ENCODE peak calls at places on chromosomes 11 and 22, in five cellular contexts. O, D, E, K and U are unnamed samples. For H3K4me1 and H3K27me3, the result is how much of the 10 kb centered on the place peaks cover.

GRCh38 chr11:74004046-74004693 is 4.7 kb downstream of the UCP3 start:
- DNase-seq in D (peak), E (no peak), O (no peak), K (no peak), U (no peak)

GRCh38 chr11:44621140-44621681 is 55.7 kb downstream of the CD82 start:
- DNase-seq in K (peak), E (peak), O (peak), D (peak), U (peak)

GRCh38 chr22:49768961-49769690 is 58.5 kb downstream of the BRD1 start:
- DNase-seq in E (no peak), K (no peak), O (no peak), D (peak), U (no peak)

GRCh38 chr11:113311536-113311935 is 2.8 kb upstream of the TTC12 start:
- DNase-seq in O (no peak), K (no peak), D (no peak), E (no peak), U (no peak)

GRCh38 chr11:118938491-118939411 is 13.0 kb upstream of the BCL9L start:
- DNase-seq in O (no peak), E (no peak), K (no peak), D (peak), U (no peak)

GRCh38 chr11:96156379-96156722 is 186.6 kb downstream of the MAML2 start:
- DNase-seq in D (no peak), E (no peak), O (no peak), K (peak), U (no peak)

GRCh38 chr11:126282361-126282741 is 542 bp upstream of the TIRAP start:
- DNase-seq in K (peak), D (peak), E (no peak), O (peak), U (peak)

GRCh38 chr11:121304750-121305149 is 12.2 kb downstream of the SC5D start:
- DNase-seq in K (no peak), O (no peak), D (no peak), E (no peak), U (no peak)

GRCh38 chr11:90341986-90342385 is 119.1 kb upstream of the CHORDC1 start:
- DNase-seq in D (no peak), O (no peak), E (no peak), K (no peak), U (no peak)

GRCh38 chr22:39556970-39557811 is 13.4 kb upstream of the CACNA1I start:
- DNase-seq in K (no peak), D (no peak), O (peak), E (no peak), U (peak)

GRCh38 chr11:36586543-36586942 is 7.8 kb upstream of the IFTAP start:
- DNase-seq in O (no peak), D (no peak), K (no peak), E (no peak), U (no peak)

GRCh38 chr22:40263191-40263590 is 83.1 kb upstream of the ADSL start:
- DNase-seq in E (no peak), O (no peak), K (no peak), D (no peak), U (no peak)

GRCh38 chr11:47379317-47379716 is 970 bp upstream of the SPI1 start:
- DNase-seq in E (no peak), K (no peak), D (no peak), O (no peak), U (no peak)

GRCh38 chr22:44712156-44712555 is 10.2 kb downstream of the PRR5 start:
- DNase-seq in K (no peak), D (no peak), O (no peak), E (no peak), U (no peak)

GRCh38 chr11:35541621-35542375 is 16.4 kb upstream of the PAMR1 start:
- DNase-seq in D (peak), O (peak), K (peak), E (no peak), U (no peak)

GRCh38 chr11:112176077-112176476 is 765 bp downstream of the BCO2 start:
- DNase-seq in E (no peak), D (no peak), O (no peak), K (no peak), U (no peak)

GRCh38 chr11:102853055-102853454 is 9.6 kb upstream of the MMP3 start:
- DNase-seq in O (no peak), D (no peak), K (no peak), E (no peak), U (no peak)

GRCh38 chr22:48952256-48953102 is 875.2 kb downstream of the BRD1 start:
- DNase-seq in K (no peak), O (no peak), D (no peak), E (no peak), U (no peak)

GRCh38 chr11:82080160-82080559 is 653.5 kb downstream of the FAM181B start:
- DNase-seq in E (no peak), O (no peak), D (no peak), K (no peak), U (no peak)

GRCh38 chr22:24155597-24156145 is 25.6 kb upstream of the SUSD2 start:
- DNase-seq in D (peak), O (peak), K (peak), E (no peak), U (peak)

GRCh38 chr11:36699271-36699670 is 101.2 kb upstream of the RAG2 start:
- DNase-seq in O (no peak), E (no peak), D (no peak), K (no peak), U (no peak)

GRCh38 chr22:23565942-23566715 is 14.0 kb downstream of the IGLL1 start:
- DNase-seq in O (no peak), D (no peak), K (no peak), E (no peak), U (no peak)

GRCh38 chr22:49104434-49104833 is 723.2 kb downstream of the BRD1 start:
- DNase-seq in D (no peak), K (no peak), O (no peak), E (no peak), U (no peak)

DNA sequence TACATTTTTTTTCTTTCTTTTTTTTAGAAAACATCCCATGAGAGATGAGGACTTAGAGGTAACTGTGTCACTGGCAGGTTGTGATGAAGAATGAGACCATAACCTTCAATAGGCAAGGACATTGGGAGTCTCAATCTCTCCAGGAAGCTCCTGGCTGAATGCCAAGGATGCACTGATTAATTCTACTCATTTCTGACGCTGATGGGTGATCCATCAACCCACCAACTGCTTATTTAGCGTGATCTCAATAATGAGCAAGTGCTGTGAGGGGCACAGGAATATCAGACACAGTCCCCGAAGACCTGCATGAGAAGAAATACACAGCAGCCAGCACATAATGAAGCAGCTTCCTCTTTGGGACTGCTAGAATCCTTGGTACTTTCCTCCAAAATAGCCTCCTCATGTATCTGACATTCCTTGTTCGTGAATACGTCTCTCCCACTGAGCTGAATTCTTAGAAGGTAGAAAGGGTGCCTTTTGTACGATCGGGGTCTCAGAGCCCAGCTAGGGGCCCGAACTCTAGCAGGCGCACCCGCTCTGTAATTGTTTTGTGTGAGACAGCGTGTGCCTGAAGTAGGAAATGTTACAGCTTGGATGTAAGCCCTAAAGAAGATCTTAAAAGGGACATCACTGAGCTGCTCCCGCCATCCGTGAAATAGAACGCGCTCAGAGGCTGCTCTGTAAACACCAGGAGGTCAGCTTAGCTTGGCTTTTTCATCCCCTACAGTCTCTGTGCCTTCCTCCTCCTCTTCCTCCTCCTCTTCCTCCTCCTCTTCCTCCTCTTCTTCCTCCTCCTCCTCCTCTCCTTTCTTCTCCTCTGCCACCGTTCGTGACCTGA is 7.2 kb downstream of the CLMP start:
- DNase-seq in K (no peak), O (no peak), D (no peak), E (no peak), U (no peak)
- H3K4me1 ChIP-seq in K (under half), O (under half), D (under half), E (under half), U (under half)

GRCh38 chr11:69834251-69834650 is 15.0 kb upstream of the FGF3 start:
- DNase-seq in O (no peak), D (peak), K (no peak), E (no peak), U (no peak)
- H3K27me3 ChIP-seq in O (under half), D (under half), K (under half), E (under half), U (under half)

GRCh38 chr11:62560566-62561103 is 13.1 kb downstream of the EEF1G start:
- DNase-seq in D (peak), K (peak), E (peak), O (peak), U (peak)

GRCh38 chr11:62558669-62559068 is 12.1 kb upstream of the AHNAK start:
- DNase-seq in E (no peak), K (no peak), O (no peak), D (no peak), U (no peak)

GRCh38 chr11:62556102-62556871 is 9.7 kb upstream of the AHNAK start:
- DNase-seq in O (peak), D (peak), K (peak), E (peak), U (peak)

GRCh38 chr11:62556872-62557631 is 10.4 kb upstream of the AHNAK start:
- DNase-seq in E (no peak), D (peak), O (no peak), K (no peak), U (peak)

GRCh38 chr11:62559204-62559603 is 12.6 kb upstream of the AHNAK start:
- DNase-seq in K (no peak), O (no peak), E (no peak), D (no peak), U (no peak)
- H3K4me1 ChIP-seq in K (under half), O (under half), E (half or more), D (half or more), U (half or more)

GRCh38 chr22:30825711-30826505 is 131.2 kb downstream of the OSBP2 start:
- DNase-seq in E (no peak), D (peak), K (no peak), O (no peak), U (no peak)
- H3K27me3 ChIP-seq in E (under half), D (under half), K (under half), O (under half), U (under half)

GRCh38 chr11:115398333-115398732 is 105.9 kb downstream of the CADM1 start:
- DNase-seq in E (no peak), K (no peak), D (no peak), O (no peak), U (no peak)
- H3K4me1 ChIP-seq in E (under half), K (under half), D (under half), O (under half), U (under half)